ENCODE peak calls at places on chromosomes 7 and 10, in four cellular contexts. A is H1, Q is thoracic aorta, N is hepatocyte. S is an unnamed sample. For H3K4me1, the result is how much of the 10 kb centered on the place peaks cover.

GRCh38 chr10:127450644-127451043 is 98.5 kb upstream of the NPS start:
- DNase-seq in A (no peak), Q (no peak), N (no peak), S (no peak)

GRCh38 chr7:127876393-127876792 is 154.8 kb downstream of the LRRC4 start:
- DNase-seq in A (no peak), N (no peak), Q (no peak), S (no peak)

GRCh38 chr10:131692686-131693334 is 208.0 kb upstream of the PPP2R2D start:
- DNase-seq in A (no peak), Q (no peak), N (no peak), S (no peak)

GRCh38 chr7:146084086-146084485 is 32.5 kb upstream of the CNTNAP2 start:
- DNase-seq in N (no peak), Q (no peak), A (no peak), S (no peak)

GRCh38 chr7:20249924-20250323 is 32.7 kb upstream of the MACC1 start:
- DNase-seq in Q (no peak), A (no peak), N (no peak), S (no peak)

GRCh38 chr10:130361351-130362105 is 225.3 kb downstream of the GLRX3 start:
- DNase-seq in N (no peak), Q (no peak), A (no peak), S (no peak)

GRCh38 chr7:100957832-100958421 is 8.6 kb downstream of the MUC3A start:
- DNase-seq in N (peak), A (no peak), Q (no peak), S (no peak)

GRCh38 chr10:69516548-69517195 is 56.5 kb downstream of the NEUROG3 start:
- DNase-seq in N (no peak), A (no peak), Q (no peak), S (no peak)

GRCh38 chr7:22814261-22815208 is 8.1 kb downstream of the TOMM7 start:
- DNase-seq in Q (no peak), A (no peak), N (no peak), S (no peak)

GRCh38 chr7:34622771-34623250 is 35.2 kb upstream of the NPSR1 start:
- DNase-seq in A (no peak), N (no peak), Q (no peak), S (no peak)

GRCh38 chr10:77165445-77166316 is 471.9 kb downstream of the KCNMA1 start:
- DNase-seq in N (peak), Q (no peak), A (peak), S (peak)

GRCh38 chr7:156059374-156059773 is 247.1 kb upstream of the SHH start:
- DNase-seq in N (no peak), A (no peak), Q (no peak), S (no peak)

GRCh38 chr7:135204876-135205275 is 6.5 kb downstream of the WDR91 start:
- DNase-seq in N (no peak), Q (no peak), A (no peak), S (no peak)

GRCh38 chr10:8183241-8183704 is 128.8 kb downstream of the GATA3 start:
- DNase-seq in Q (no peak), N (peak), A (no peak), S (no peak)

GRCh38 chr7:107359520-107360316 is 110.1 kb upstream of the GPR22 start:
- DNase-seq in A (no peak), N (no peak), Q (no peak), S (no peak)

GRCh38 chr7:30135551-30136271 is 925 bp downstream of the MTURN start:
- DNase-seq in A (no peak), N (peak), Q (peak), S (peak)

GRCh38 chr10:17606547-17607040 is 10.6 kb downstream of the HACD1 start:
- DNase-seq in Q (no peak), A (no peak), N (no peak), S (no peak)

GRCh38 chr10:1536341-1536740 is 201.0 kb downstream of the ADARB2 start:
- DNase-seq in N (no peak), Q (no peak), A (no peak), S (no peak)

GRCh38 chr7:23713285-23714235 is 3.5 kb downstream of the STK31 start:
- DNase-seq in A (no peak), N (no peak), Q (no peak), S (no peak)

GRCh38 chr10:46272863-46273415 is 13.9 kb upstream of the ANTXRL start:
- DNase-seq in A (no peak), Q (no peak), N (no peak), S (no peak)

GRCh38 chr7:12389089-12389700 is 14.5 kb downstream of the VWDE start:
- DNase-seq in N (peak), A (peak), Q (no peak), S (no peak)

GRCh38 chr7:12025246-12025645 is 185.8 kb upstream of the TMEM106B start:
- DNase-seq in Q (no peak), A (no peak), N (no peak), S (no peak)

GRCh38 chr7:2717293-2717904 is 29.4 kb downstream of the AMZ1 start:
- DNase-seq in Q (no peak), N (peak), A (no peak), S (no peak)

GRCh38 chr7:55024776-55025175 is 6.0 kb downstream of the EGFR start:
- DNase-seq in N (no peak), Q (no peak), A (no peak), S (no peak)
- H3K4me1 ChIP-seq in N (under half), Q (half or more), A (under half), S (under half)

DNA sequence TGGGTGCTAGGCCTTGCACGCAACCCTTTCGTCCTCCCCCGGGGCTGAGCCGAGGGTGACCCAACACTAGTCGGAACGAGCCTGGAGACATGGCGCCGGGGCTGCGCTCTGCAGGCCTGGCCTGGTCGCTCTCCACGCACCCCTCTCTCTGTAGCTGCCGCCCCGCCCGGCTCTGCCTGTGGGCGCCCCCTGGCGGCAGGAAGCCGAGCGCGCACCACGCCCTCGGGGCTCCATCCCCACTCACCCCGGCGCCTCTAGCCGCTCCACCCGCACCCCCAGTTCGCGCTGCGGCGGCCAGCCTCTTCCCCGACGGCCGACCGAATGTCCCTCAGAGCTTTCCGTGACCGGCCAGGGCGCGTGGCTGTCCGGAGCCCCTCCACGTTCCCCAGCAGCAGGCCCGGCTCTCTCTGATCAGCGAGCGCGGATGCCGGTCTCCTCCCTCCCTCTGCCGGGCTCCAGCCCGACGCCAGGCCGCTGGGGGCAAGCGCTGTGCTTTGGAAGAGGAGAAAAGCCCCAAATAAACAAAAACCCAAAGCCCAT is 29.1 kb upstream of the KCNK18 start:
- DNase-seq in Q (no peak), N (peak), A (no peak), S (peak)
- TF ChIP-seq CTCF in Q (peak), N (peak), A (peak), S (peak)

GRCh38 chr10:110074298-110074697 is 66.5 kb downstream of the ADD3 start:
- DNase-seq in Q (no peak), A (no peak), N (no peak), S (no peak)
- H3K4me1 ChIP-seq in Q (half or more), A (under half), N (half or more), S (under half)

GRCh38 chr10:119497243-119497642 is 45.3 kb downstream of the RGS10 start:
- DNase-seq in N (no peak), A (no peak), Q (no peak), S (no peak)

GRCh38 chr10:119494224-119495060 is 48.1 kb downstream of the RGS10 start:
- DNase-seq in Q (no peak), N (no peak), A (no peak), S (no peak)

GRCh38 chr10:119495061-119495505 is 47.4 kb downstream of the RGS10 start:
- DNase-seq in A (no peak), N (no peak), Q (no peak), S (no peak)

GRCh38 chr10:119495545-119495944 is 47.0 kb downstream of the RGS10 start:
- DNase-seq in Q (no peak), A (no peak), N (no peak), S (no peak)

DNA sequence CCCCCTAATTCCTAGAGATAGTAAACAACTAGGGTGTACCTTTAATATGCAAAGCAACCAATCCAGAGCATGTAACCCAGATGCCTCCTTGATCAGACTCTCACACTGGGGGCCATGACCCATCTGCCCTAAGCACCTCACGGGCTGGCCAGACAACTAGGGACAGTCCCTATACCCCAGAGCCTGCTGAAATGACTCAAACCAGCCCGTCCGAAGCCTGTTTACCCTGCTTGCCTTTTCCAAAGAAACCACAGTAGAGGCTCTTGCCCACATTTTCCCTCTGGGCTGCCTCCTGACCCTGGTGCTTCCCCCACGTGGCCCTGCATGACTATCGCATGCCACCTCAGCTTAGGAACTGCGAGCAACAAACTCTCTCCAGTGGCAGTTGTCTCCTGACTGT is 46.2 kb downstream of the RGS10 start:
- DNase-seq in Q (no peak), N (no peak), A (no peak), S (no peak)
- TF ChIP-seq CTCF in Q (no peak), N (no peak), A (no peak), S (no peak)

GRCh38 chr10:34759161-34759836 is 55.8 kb downstream of the PARD3 start:
- DNase-seq in A (no peak), Q (no peak), N (no peak), S (no peak)
- H3K4me1 ChIP-seq in A (under half), Q (under half), N (under half), S (under half)

DNA sequence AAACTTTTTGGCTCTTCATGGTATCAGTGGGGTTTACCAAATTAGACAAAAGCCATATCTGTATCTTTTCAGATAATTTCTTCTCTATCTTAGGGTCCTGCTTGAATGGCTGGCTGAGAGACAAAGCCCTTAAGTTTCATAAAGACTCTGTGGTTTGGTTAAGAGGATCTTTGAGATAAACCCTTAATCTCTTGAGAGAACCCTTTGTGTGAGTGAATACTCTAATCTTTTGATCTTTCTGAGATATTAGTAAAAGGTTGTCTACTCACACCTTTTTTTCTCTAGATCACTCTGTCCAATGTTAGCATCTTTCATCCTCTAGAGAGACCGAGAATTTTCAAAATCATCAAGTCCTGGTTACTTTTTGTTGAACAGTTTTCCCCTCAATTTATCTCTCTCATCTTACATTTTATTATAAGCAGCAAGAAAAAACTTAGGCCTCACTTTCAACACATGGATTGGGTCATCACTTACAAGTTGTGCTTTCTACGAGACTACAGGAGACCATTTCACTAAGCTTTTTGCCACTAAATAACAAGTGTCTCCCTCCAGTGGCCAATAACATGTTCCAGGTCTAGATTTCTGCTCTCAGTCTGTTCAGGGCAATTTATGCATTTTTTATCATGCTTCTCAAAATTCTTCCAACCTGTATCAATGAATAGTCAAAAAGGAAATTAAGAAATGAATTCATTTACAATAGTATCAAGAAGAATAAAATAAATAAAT is 28.4 kb downstream of the DNAJC9 start:
- DNase-seq in N (peak), A (no peak), Q (no peak), S (no peak)
- TF ChIP-seq CTCF in N (peak), A (no peak), Q (no peak), S (peak)